ENCODE peak calls at places on chromosomes 5 and 9, in four cellular contexts. N is fibroblast of mammary gland, C is fibroblast of lung, D is GM13976. Y is an unnamed sample.

GRCh38 chr9:35521708-35522107 is 31.8 kb downstream of the RUSC2 start:
- DNase-seq in C (peak; percentile 26), N (peak; percentile 35), D (no peak), Y (peak; percentile 77)

GRCh38 chr9:35643046-35643445 is 7.7 kb downstream of the SIT1 start:
- DNase-seq in N (no peak), D (no peak), C (no peak), Y (no peak)

GRCh38 chr9:97525451-97525850 is 24.0 kb downstream of the TMOD1 start:
- DNase-seq in D (no peak), C (no peak), N (no peak), Y (no peak)

GRCh38 chr5:15783734-15784133 is 283.8 kb downstream of the FBXL7 start:
- DNase-seq in N (no peak), C (no peak), D (no peak), Y (no peak)

GRCh38 chr9:33159760-33160127 is 7.4 kb downstream of the B4GALT1 start:
- DNase-seq in D (no peak), N (peak; percentile 91), C (peak; percentile 77), Y (peak; percentile 79)

GRCh38 chr5:65141487-65141886 is 340.2 kb downstream of the ADAMTS6 start:
- DNase-seq in C (peak; percentile 21), N (peak; percentile 17), D (no peak), Y (no peak)

GRCh38 chr9:133477992-133478850 is 678 bp downstream of the SLC2A6 start:
- DNase-seq in D (peak; percentile 79), N (peak; percentile 18), C (no peak), Y (peak; percentile 9)

GRCh38 chr5:146016764-146017484 is 80.5 kb downstream of the SH3RF2 start:
- DNase-seq in N (no peak), C (no peak), D (no peak), Y (no peak)

GRCh38 chr5:149141224-149141956 is at the start of gene ABLIM3:
- DNase-seq in C (peak; percentile 74), N (peak; percentile 65), D (peak; percentile 88), Y (peak; percentile 55)

GRCh38 chr5:131230406-131230805 is 33.4 kb upstream of the CDC42SE2 start:
- DNase-seq in N (no peak), C (no peak), D (peak; percentile 26), Y (no peak)

GRCh38 chr5:123545506-123545905 is 33.5 kb downstream of the CSNK1G3 start:
- DNase-seq in C (peak; percentile 46), D (no peak), N (peak; percentile 54), Y (peak; percentile 42)

GRCh38 chr9:5510991-5511390 is 660 bp downstream of the PDCD1LG2 start:
- DNase-seq in N (peak; percentile 66), C (peak; percentile 20), D (no peak), Y (no peak)

GRCh38 chr9:100437860-100438805 is 11.2 kb downstream of the MSANTD3 start:
- DNase-seq in C (peak; percentile 84), N (peak; percentile 84), D (peak; percentile 62), Y (peak; percentile 86)
- TF ChIP-seq CTCF in C (peak; percentile 99), N (peak; percentile 99), D (peak; percentile 88), Y (peak; percentile 97)

DNA sequence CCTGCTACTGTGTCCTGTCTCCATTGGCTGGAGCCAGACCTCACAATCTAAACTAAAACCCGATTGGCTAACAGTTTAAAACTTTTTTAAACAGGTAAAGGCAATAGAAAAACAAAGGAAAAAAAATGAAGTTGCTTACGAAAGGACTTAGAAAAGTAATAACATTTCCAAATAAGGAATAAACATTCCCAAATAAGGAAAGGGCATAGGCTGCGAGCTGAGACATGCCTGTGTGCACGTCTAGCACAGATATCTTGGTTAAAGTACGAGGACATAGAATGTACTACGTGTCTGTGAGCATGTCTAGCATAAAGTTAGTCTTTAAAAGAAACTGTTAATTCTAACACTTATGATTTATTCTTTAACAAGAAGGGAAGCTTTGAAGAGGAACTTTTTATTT is 15.3 kb upstream of the FAM120A start:
- DNase-seq in D (no peak), N (no peak), C (peak; percentile 12), Y (no peak)
- TF ChIP-seq CTCF in D (no peak), N (no peak), C (no peak), Y (no peak)

GRCh38 chr5:137054335-137054734 is 444.8 kb downstream of the SPOCK1 start:
- DNase-seq in N (no peak), D (no peak), C (no peak), Y (no peak)

GRCh38 chr5:137056676-137057075 is 442.4 kb downstream of the SPOCK1 start:
- DNase-seq in C (no peak), D (no peak), N (no peak), Y (no peak)

GRCh38 chr5:137054792-137055191 is 444.3 kb downstream of the SPOCK1 start:
- DNase-seq in C (no peak), N (no peak), D (no peak), Y (no peak)

GRCh38 chr5:137055271-137055872 is 443.8 kb downstream of the SPOCK1 start:
- DNase-seq in C (no peak), N (no peak), D (no peak), Y (peak; percentile 46)

DNA sequence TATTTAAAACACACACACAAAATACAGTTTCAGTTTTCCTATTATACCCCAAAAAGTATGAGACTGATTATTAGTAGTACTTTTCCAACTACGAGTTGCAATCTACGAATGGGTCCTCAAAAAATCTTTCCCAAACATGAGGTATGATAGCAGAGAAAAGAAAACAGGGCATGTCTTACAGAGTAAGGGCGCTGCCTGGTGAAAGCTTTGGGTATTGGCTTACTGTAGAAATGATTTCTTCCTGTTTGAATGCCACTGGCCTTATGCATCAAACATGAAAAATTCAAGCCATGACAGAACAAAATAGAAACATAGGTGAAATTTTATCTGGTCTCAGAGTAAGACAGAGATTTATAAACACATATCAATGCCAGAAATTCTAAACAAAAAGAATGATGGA is 448.0 kb downstream of the SPOCK1 start:
- DNase-seq in D (no peak), C (no peak), N (no peak), Y (peak; percentile 46)
- TF ChIP-seq CTCF in D (no peak), C (no peak), N (peak; percentile 20), Y (peak; percentile 52)

GRCh38 chr9:21465859-21466518 is 16.1 kb downstream of the IFNE start:
- DNase-seq in D (peak; percentile 39), N (peak; percentile 69), C (peak; percentile 75), Y (peak; percentile 81)
- TF ChIP-seq CTCF in D (peak; percentile 72), N (peak; percentile 81), C (peak; percentile 75), Y (peak; percentile 70)

GRCh38 chr9:26850995-26851394 is 41.6 kb downstream of the CAAP1 start:
- DNase-seq in D (no peak), C (no peak), N (no peak), Y (no peak)

DNA sequence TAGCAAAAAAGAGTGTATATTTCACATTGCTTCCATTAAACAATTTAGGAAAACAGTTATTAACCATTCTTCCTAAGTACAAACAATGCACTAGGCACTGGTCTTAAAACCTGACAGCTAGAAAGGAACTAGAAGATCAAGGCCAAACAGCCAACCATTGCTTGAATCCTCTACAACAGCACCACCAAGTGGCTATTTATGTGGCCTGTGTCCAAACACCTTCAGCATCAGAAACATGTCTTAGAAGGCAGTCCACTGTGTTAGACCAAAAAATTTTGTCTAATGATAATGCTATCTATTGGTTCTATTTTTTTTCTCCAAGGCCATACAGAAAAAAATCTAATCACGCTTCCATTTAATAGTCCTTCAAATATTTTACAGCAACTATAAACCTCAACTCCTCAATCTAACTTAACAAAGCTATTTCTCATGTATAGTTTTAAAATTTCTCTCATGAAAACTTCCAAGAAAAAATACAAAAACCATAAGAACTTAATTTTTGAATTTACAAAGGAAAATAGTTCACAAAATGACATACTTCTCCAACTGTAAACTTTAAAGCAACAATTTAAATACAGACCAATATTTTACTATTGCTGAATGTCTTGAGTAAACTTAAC is 36.1 kb downstream of the CAAP1 start:
- DNase-seq in C (peak; percentile 70), N (peak; percentile 84), D (peak; percentile 47), Y (peak; percentile 72)
- TF ChIP-seq CTCF in C (peak; percentile 63), N (peak; percentile 90), D (peak; percentile 50), Y (peak; percentile 60)

GRCh38 chr9:26814799-26815198 is 77.8 kb downstream of the CAAP1 start:
- DNase-seq in D (no peak), N (no peak), C (no peak), Y (no peak)

GRCh38 chr9:26811106-26811505 is 81.5 kb downstream of the CAAP1 start:
- DNase-seq in C (peak; percentile 6), N (peak; percentile 71), D (no peak), Y (peak; percentile 14)

GRCh38 chr9:26809795-26810194 is 82.8 kb downstream of the CAAP1 start:
- DNase-seq in C (peak; percentile 85), N (peak; percentile 98), D (no peak), Y (peak; percentile 92)

GRCh38 chr9:26812217-26812616 is 80.4 kb downstream of the CAAP1 start:
- DNase-seq in N (no peak), D (no peak), C (no peak), Y (no peak)

DNA sequence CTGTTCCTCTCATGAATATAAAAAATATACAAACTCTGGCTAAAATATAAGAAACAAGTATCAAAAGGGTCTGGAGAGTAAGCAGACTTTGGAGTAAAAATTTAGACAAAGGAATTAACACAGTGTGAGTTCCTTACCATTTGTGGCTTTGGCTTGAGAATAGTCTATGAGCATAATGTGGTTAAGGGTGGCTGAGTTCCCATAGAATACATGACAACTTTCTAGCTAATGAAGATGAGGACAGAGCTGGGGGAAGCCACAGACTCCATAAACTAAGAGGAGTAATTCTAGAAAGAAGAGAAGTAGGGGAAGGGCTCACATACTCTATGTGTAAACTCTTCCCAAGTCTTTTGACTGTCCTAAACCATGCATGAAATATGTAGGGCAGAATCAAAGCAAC is 79.4 kb downstream of the CAAP1 start:
- DNase-seq in C (no peak), D (no peak), N (no peak), Y (peak; percentile 8)
- TF ChIP-seq CTCF in C (no peak), D (no peak), N (no peak), Y (no peak)

GRCh38 chr9:113585555-113585954 is 122.0 kb downstream of the RGS3 start:
- DNase-seq in D (no peak), C (no peak), N (no peak), Y (no peak)

GRCh38 chr9:113588936-113589335 is 125.4 kb downstream of the RGS3 start:
- DNase-seq in C (no peak), N (no peak), D (no peak), Y (no peak)

GRCh38 chr9:113589407-113589806 is 125.9 kb downstream of the RGS3 start:
- DNase-seq in D (no peak), C (no peak), N (no peak), Y (no peak)

GRCh38 chr9:113588242-113588810 is 124.8 kb downstream of the RGS3 start:
- DNase-seq in C (no peak), N (no peak), D (no peak), Y (no peak)

GRCh38 chr9:113587471-113588031 is 124.0 kb downstream of the RGS3 start:
- DNase-seq in D (no peak), N (peak; percentile 36), C (no peak), Y (peak; percentile 47)
- TF ChIP-seq CTCF in D (no peak), N (peak; percentile 46), C (peak; percentile 45), Y (peak; percentile 54)